ENCODE peak calls at places on chromosomes 16 and 17, in six cellular contexts. G is H1, Y is PC-3, O is stomach, F is A549, H is left lung. L is an unnamed sample.
A peak's percentile ranks its signal among the peaks of the same experiment; 100 is the strongest.

GRCh38 chr17:57699751-57700186 is 45.3 kb downstream of the CCDC182 start:
- DNase-seq in H (no peak), Y (no peak), O (no peak), F (no peak), G (no peak), L (no peak)

GRCh38 chr17:73401911-73402310 is 90.1 kb upstream of the CDC42EP4 start:
- DNase-seq in Y (no peak), H (no peak), F (no peak), G (no peak), O (no peak), L (peak; percentile 86)

GRCh38 chr17:72440961-72441360 is 320.1 kb downstream of the SOX9 start:
- DNase-seq in Y (no peak), G (no peak), F (no peak), O (no peak), H (no peak), L (no peak)

GRCh38 chr16:10405386-10405939 is 19.6 kb downstream of the ATF7IP2 start:
- DNase-seq in Y (no peak), F (no peak), G (no peak), O (no peak), H (no peak), L (peak; percentile 50)

GRCh38 chr17:4978720-4979119 is 8.8 kb downstream of the CAMTA2 start:
- DNase-seq in F (no peak), Y (no peak), G (no peak), H (no peak), O (no peak), L (no peak)

GRCh38 chr17:78751447-78752067 is 30.5 kb downstream of the CYTH1 start:
- DNase-seq in F (no peak), Y (no peak), G (no peak), H (no peak), O (no peak), L (no peak)

GRCh38 chr16:88355389-88356123 is 27.2 kb upstream of the ZNF469 start:
- DNase-seq in H (no peak), Y (no peak), G (no peak), F (no peak), O (no peak), L (no peak)

GRCh38 chr17:21460358-21460757 is 84.2 kb downstream of the KCNJ12 start:
- DNase-seq in Y (peak; percentile 7), F (no peak), O (no peak), H (no peak), G (no peak), L (peak; percentile 93)

GRCh38 chr16:9090960-9091866 is at the start of gene HAPSTR1:
- DNase-seq in O (peak; percentile 100), Y (peak; percentile 98), F (peak; percentile 100), H (peak; percentile 100), G (peak; percentile 100), L (peak; percentile 100)

GRCh38 chr16:82695806-82696205 is 69.0 kb downstream of the CDH13 start:
- DNase-seq in O (no peak), F (no peak), H (no peak), G (no peak), Y (no peak), L (no peak)

GRCh38 chr16:1863681-1864460 is 8.1 kb downstream of the MEIOB start:
- DNase-seq in H (no peak), Y (peak; percentile 43), G (no peak), O (no peak), F (peak; percentile 44), L (no peak)

GRCh38 chr16:80527297-80527696 is 13.5 kb upstream of the DYNLRB2 start:
- DNase-seq in G (no peak), Y (peak; percentile 68), O (no peak), H (no peak), F (peak; percentile 37), L (peak; percentile 19)

GRCh38 chr17:67227488-67227887 is 17.5 kb downstream of the HELZ start:
- DNase-seq in G (no peak), H (no peak), F (no peak), Y (no peak), O (no peak), L (no peak)

GRCh38 chr16:88649924-88650748 is 717 bp downstream of the CYBA start:
- DNase-seq in H (peak; percentile 71), Y (no peak), G (no peak), F (no peak), O (peak; percentile 48), L (no peak)

GRCh38 chr16:67594956-67595355 is 32.6 kb downstream of the CTCF start:
- DNase-seq in Y (peak; percentile 55), G (no peak), F (no peak), H (no peak), O (no peak), L (peak; percentile 52)

GRCh38 chr17:74177018-74177450 is 26.4 kb upstream of the RPL38 start:
- DNase-seq in Y (peak; percentile 60), H (peak; percentile 15), G (no peak), F (no peak), O (no peak), L (no peak)

GRCh38 chr16:29678691-29679267 is at the start of gene QPRT:
- DNase-seq in G (peak; percentile 81), O (no peak), F (peak; percentile 21), Y (no peak), H (peak; percentile 52), L (peak; percentile 28)

GRCh38 chr17:68057531-68057952 is 22.0 kb downstream of the KPNA2 start:
- DNase-seq in O (peak; percentile 31), G (no peak), F (peak; percentile 66), Y (peak; percentile 61), H (no peak), L (peak; percentile 58)

GRCh38 chr17:55704412-55704811 is 18.3 kb downstream of the TMEM100 start:
- DNase-seq in G (no peak), O (no peak), F (no peak), Y (peak; percentile 44), H (no peak), L (no peak)

GRCh38 chr17:28576758-28577465 is at the start of gene ALDOC:
- DNase-seq in O (peak; percentile 99), G (peak; percentile 97), F (peak; percentile 89), H (peak; percentile 98), Y (peak; percentile 93), L (peak; percentile 87)

GRCh38 chr17:77881545-77881944 is 77.0 kb upstream of the TNRC6C start:
- DNase-seq in O (peak; percentile 67), F (no peak), G (no peak), H (peak; percentile 89), Y (no peak), L (peak; percentile 85)

GRCh38 chr17:27475070-27475673 is 18.9 kb downstream of the KSR1 start:
- DNase-seq in O (no peak), G (no peak), Y (no peak), F (no peak), H (no peak), L (no peak)

GRCh38 chr17:79826210-79826680 is 13.0 kb downstream of the CBX4 start:
- DNase-seq in O (no peak), H (peak; percentile 74), F (no peak), Y (no peak), G (no peak), L (no peak)

GRCh38 chr16:10992797-10993196 is 48.4 kb downstream of the CLEC16A start:
- DNase-seq in F (peak; percentile 36), H (no peak), Y (peak; percentile 80), O (peak; percentile 43), G (no peak), L (peak; percentile 90)

GRCh38 chr16:87391324-87391949 is 699 bp upstream of the MAP1LC3B start:
- DNase-seq in O (peak; percentile 58), H (peak; percentile 81), G (no peak), Y (no peak), F (peak; percentile 47), L (no peak)

GRCh38 chr16:55401036-55401435 is 77.0 kb downstream of the IRX6 start:
- DNase-seq in H (no peak), F (no peak), O (no peak), G (no peak), Y (no peak), L (no peak)

GRCh38 chr17:6325741-6326140 is 109.2 kb downstream of the AIPL1 start:
- DNase-seq in O (no peak), G (no peak), H (no peak), Y (no peak), F (no peak), L (no peak)
- TF ChIP-seq CTCF in O (no peak), G (no peak), H (no peak), Y (no peak), F (no peak), L (no peak)

DNA sequence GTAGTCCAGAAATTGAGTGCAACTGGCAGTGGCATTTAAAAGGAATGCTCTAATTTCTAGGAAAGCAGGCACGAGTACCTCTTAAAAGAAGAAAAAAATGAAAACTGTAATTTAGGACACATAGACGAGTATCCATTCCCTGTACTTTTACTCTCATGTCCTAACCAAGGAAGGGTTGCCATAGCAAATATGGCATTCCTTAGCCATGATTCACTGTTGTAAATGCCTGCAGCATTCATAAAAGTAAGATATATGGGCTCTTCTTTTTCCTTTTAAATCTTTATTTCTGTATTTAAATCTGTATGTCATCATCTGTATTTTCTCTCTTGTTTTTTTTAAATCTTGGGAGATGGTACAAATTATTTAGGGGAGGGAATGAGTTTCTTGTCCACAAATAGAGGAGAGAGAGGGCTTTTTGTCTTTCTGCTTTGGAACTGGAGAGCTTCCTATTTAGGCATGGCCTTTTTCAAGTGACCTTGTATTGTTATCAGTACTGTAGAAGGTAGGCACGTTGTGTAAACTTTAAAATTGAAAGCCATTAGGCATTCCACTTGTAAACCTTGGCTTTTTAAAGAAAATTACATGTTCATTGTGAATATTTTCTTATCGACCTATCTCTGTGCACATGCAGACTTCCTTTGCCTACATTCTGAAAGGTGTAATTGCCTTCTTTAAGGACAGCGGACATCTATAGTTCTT is 50.0 kb downstream of the TENT4B start:
- DNase-seq in O (no peak), H (no peak), Y (peak; percentile 91), F (peak; percentile 81), G (no peak), L (peak; percentile 95)
- H3K4me3 ChIP-seq in O (no peak overlapping the region), H (no peak overlapping the region), Y (peak overlapping the region; percentile 42), F (peak overlapping the region; percentile 2), G (no peak overlapping the region), L (peak overlapping the region; percentile 10)

DNA sequence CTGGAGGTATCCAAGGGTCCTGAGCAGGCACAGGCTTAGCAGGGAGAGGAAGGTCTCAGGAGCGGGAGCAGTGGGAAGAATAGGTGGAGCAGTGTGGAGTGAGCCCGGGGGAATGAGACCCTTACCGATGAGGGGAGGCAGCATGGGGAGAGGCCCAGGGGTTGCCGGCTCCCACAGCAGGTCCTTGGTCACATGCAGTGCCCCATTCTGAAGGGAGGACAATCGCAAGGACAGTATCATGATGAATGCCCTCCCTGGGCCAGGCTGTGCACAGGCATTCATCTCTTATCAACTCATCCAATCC is 3.3 kb downstream of the TAF1C start:
- DNase-seq in G (no peak), Y (no peak), O (no peak), F (no peak), H (no peak), L (no peak)
- H3K27ac ChIP-seq in G (no peak overlapping the region), Y (no peak overlapping the region), O (peak overlapping the region; percentile 86), F (no peak overlapping the region), H (no peak overlapping the region), L (no peak overlapping the region)

DNA sequence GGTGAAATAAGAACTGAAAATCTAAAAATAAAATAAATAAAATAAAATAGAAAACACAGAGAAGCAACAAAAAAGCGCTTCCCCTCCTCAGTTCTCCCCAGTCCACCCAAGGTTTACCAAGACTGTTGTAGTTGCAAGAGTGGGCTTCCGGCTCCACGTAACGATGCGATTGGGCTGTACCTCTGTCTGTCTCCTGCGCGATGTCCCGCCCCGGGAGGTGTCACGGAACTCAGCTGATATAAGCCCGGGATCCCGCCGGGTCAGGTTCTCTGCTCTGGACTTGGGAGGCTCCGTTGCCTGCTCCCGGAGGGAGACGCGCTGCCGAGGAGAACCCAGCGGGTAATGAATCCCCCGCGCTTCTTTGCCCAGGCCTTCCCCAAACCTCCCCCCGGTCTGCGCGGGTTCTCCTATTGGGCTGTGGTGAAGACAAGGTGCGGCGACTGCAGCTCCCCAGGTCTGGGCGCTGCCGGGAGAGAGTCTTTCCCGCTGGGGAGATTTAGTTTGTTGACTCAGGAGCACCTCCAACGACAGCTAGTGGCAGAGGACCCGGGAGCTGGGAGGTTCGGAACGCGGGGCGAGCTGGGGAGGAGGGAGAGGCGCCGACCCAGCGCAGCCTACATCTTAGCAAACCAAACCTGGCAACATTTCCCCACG is at the start of gene SLFN5:
- DNase-seq in H (peak; percentile 96), G (peak; percentile 69), F (peak; percentile 91), Y (peak; percentile 83), O (peak; percentile 97), L (peak; percentile 93)
- TF ChIP-seq CTCF in H (no peak), G (no peak), F (no peak), Y (no peak), O (no peak), L (no peak)

L was measured in brain microvascular endothelial cell.